ENCODE peak calls at places on chromosomes 13 and 19, in six cellular contexts. M, O, H, D, L and R are unnamed samples.

GRCh38 chr19:23520441-23520840 is 125.2 kb upstream of the ZNF91 start:
- DNase-seq in M (no peak), O (no peak), H (no peak), D (no peak), L (no peak), R (no peak)

GRCh38 chr13:40422588-40423235 is 243.7 kb downstream of the FOXO1 start:
- DNase-seq in M (no peak), O (no peak), H (no peak), D (no peak), L (no peak), R (no peak)

GRCh38 chr13:55214851-55215345 is 1925.8 kb upstream of the PRR20A start:
- DNase-seq in M (no peak), O (no peak), H (no peak), D (no peak), L (no peak), R (no peak)

GRCh38 chr13:22915442-22916082 is 265.2 kb upstream of the SGCG start:
- DNase-seq in M (no peak), O (no peak), H (no peak), D (peak), L (peak), R (peak)

GRCh38 chr13:59409211-59409610 is 754.5 kb downstream of the DIAPH3 start:
- DNase-seq in M (no peak), O (no peak), H (no peak), D (no peak), L (peak), R (peak)

GRCh38 chr19:5534787-5535586 is 32.8 kb downstream of the TINCR start:
- DNase-seq in M (no peak), O (no peak), H (no peak), D (peak), L (no peak), R (peak)

GRCh38 chr13:24195626-24196025 is 35.1 kb downstream of the SPATA13 start:
- DNase-seq in M (no peak), O (no peak), H (no peak), D (no peak), L (no peak), R (no peak)

GRCh38 chr19:57648336-57649003 is 15.5 kb downstream of the ZNF211 start:
- DNase-seq in M (no peak), O (no peak), H (no peak), D (no peak), L (no peak), R (no peak)

GRCh38 chr13:22793598-22794134 is 387.1 kb upstream of the SGCG start:
- DNase-seq in M (no peak), O (no peak), H (no peak), D (no peak), L (no peak), R (no peak)

GRCh38 chr19:1468274-1469199 is 10.5 kb downstream of the C19orf25 start:
- DNase-seq in M (no peak), O (no peak), H (no peak), D (peak), L (no peak), R (peak)

GRCh38 chr13:85500716-85501256 is 298.4 kb downstream of the SLITRK6 start:
- DNase-seq in M (no peak), O (no peak), H (no peak), D (no peak), L (no peak), R (no peak)

GRCh38 chr19:21947775-21948174 is 63.0 kb downstream of the ZNF208 start:
- DNase-seq in M (no peak), O (no peak), H (no peak), D (peak), L (no peak), R (no peak)

GRCh38 chr13:23612182-23612581 is 42.0 kb downstream of the TNFRSF19 start:
- DNase-seq in M (no peak), O (no peak), H (no peak), D (no peak), L (no peak), R (no peak)

GRCh38 chr13:40667622-40667978 is 1.2 kb upstream of the FOXO1 start:
- DNase-seq in M (no peak), O (no peak), H (no peak), D (no peak), L (no peak), R (no peak)

GRCh38 chr13:59458908-59459579 is 704.7 kb downstream of the DIAPH3 start:
- DNase-seq in M (no peak), O (peak), H (no peak), D (no peak), L (no peak), R (peak)

GRCh38 chr19:10206226-10206873 is 11.6 kb upstream of the DNMT1 start:
- DNase-seq in M (no peak), O (no peak), H (no peak), D (peak), L (no peak), R (peak)

GRCh38 chr13:21420706-21421105 is 38.4 kb downstream of the ZDHHC20 start:
- DNase-seq in M (no peak), O (peak), H (no peak), D (peak), L (no peak), R (peak)